ENCODE peak calls at places on chromosomes 3 and 15, in seven cellular contexts. One of them, this sample, is unnamed.

GRCh38 chr3:168801792-168802191 is 706.1 kb upstream of the GOLIM4 start:
- DNase-seq in neural progenitor cell: no peak
- DNase-seq in GM23248: peak
- DNase-seq in A549: no peak
- DNase-seq in IMR-90: peak
- DNase-seq in coronary artery: no peak
- DNase-seq in neuronal stem cell: no peak
- DNase-seq in this sample: peak

GRCh38 chr15:53209396-53210042 is 419.4 kb upstream of the ONECUT1 start:
- DNase-seq in neural progenitor cell: no peak
- DNase-seq in GM23248: no peak
- DNase-seq in A549: no peak
- DNase-seq in IMR-90: no peak
- DNase-seq in coronary artery: no peak
- DNase-seq in neuronal stem cell: no peak
- DNase-seq in this sample: no peak

GRCh38 chr3:50599115-50599715 is 12.4 kb downstream of the CISH start:
- DNase-seq in neural progenitor cell: no peak
- DNase-seq in GM23248: no peak
- DNase-seq in A549: no peak
- DNase-seq in IMR-90: no peak
- DNase-seq in coronary artery: no peak
- DNase-seq in neuronal stem cell: no peak
- DNase-seq in this sample: no peak

GRCh38 chr15:63369296-63369695 is 12.3 kb downstream of the CA12 start:
- DNase-seq in neural progenitor cell: no peak
- DNase-seq in GM23248: no peak
- DNase-seq in A549: no peak
- DNase-seq in IMR-90: no peak
- DNase-seq in coronary artery: no peak
- DNase-seq in neuronal stem cell: no peak
- DNase-seq in this sample: no peak

GRCh38 chr3:127173516-127174166 is 19.3 kb upstream of the PRR23E start:
- DNase-seq in neural progenitor cell: no peak
- DNase-seq in GM23248: no peak
- DNase-seq in A549: no peak
- DNase-seq in IMR-90: no peak
- DNase-seq in coronary artery: no peak
- DNase-seq in neuronal stem cell: no peak
- DNase-seq in this sample: no peak

GRCh38 chr15:67878647-67879293 is 38.9 kb upstream of the RNU6-1 start:
- DNase-seq in neural progenitor cell: no peak
- DNase-seq in GM23248: no peak
- DNase-seq in A549: no peak
- DNase-seq in IMR-90: no peak
- DNase-seq in coronary artery: no peak
- DNase-seq in neuronal stem cell: no peak
- DNase-seq in this sample: no peak

GRCh38 chr3:8307545-8308110 is 194.0 kb upstream of the LMCD1 start:
- DNase-seq in neural progenitor cell: no peak
- DNase-seq in GM23248: no peak
- DNase-seq in A549: no peak
- DNase-seq in IMR-90: no peak
- DNase-seq in coronary artery: no peak
- DNase-seq in neuronal stem cell: no peak
- DNase-seq in this sample: no peak

GRCh38 chr3:107512108-107512507 is 10.7 kb upstream of the BBX start:
- DNase-seq in neural progenitor cell: no peak
- DNase-seq in GM23248: peak
- DNase-seq in A549: no peak
- DNase-seq in IMR-90: no peak
- DNase-seq in coronary artery: no peak
- DNase-seq in neuronal stem cell: no peak
- DNase-seq in this sample: no peak

GRCh38 chr3:109644332-109644731 is 307.0 kb upstream of the DPPA4 start:
- DNase-seq in neural progenitor cell: no peak
- DNase-seq in GM23248: no peak
- DNase-seq in A549: no peak
- DNase-seq in IMR-90: no peak
- DNase-seq in coronary artery: no peak
- DNase-seq in neuronal stem cell: no peak
- DNase-seq in this sample: no peak

GRCh38 chr3:150255416-150255815 is 152.7 kb upstream of the TSC22D2 start:
- DNase-seq in neural progenitor cell: no peak
- DNase-seq in GM23248: no peak
- DNase-seq in A549: no peak
- DNase-seq in IMR-90: no peak
- DNase-seq in coronary artery: no peak
- DNase-seq in neuronal stem cell: no peak
- DNase-seq in this sample: no peak

GRCh38 chr3:23019596-23020300 is 183.4 kb upstream of the UBE2E2 start:
- DNase-seq in neural progenitor cell: no peak
- DNase-seq in GM23248: no peak
- DNase-seq in A549: no peak
- DNase-seq in IMR-90: no peak
- DNase-seq in coronary artery: no peak
- DNase-seq in neuronal stem cell: no peak
- DNase-seq in this sample: no peak

GRCh38 chr3:37736632-37737031 is 125.0 kb upstream of the CTDSPL start:
- DNase-seq in neural progenitor cell: no peak
- DNase-seq in GM23248: no peak
- DNase-seq in A549: no peak
- DNase-seq in IMR-90: no peak
- DNase-seq in coronary artery: no peak
- DNase-seq in neuronal stem cell: no peak
- DNase-seq in this sample: no peak

GRCh38 chr15:47708595-47708994 is 8.7 kb upstream of the SEMA6D start:
- DNase-seq in neural progenitor cell: no peak
- DNase-seq in GM23248: no peak
- DNase-seq in A549: no peak
- DNase-seq in IMR-90: no peak
- DNase-seq in coronary artery: no peak
- DNase-seq in neuronal stem cell: no peak
- DNase-seq in this sample: no peak

GRCh38 chr3:186141776-186142175 is 32.9 kb upstream of the ETV5 start:
- DNase-seq in neural progenitor cell: no peak
- DNase-seq in GM23248: no peak
- DNase-seq in A549: no peak
- DNase-seq in IMR-90: no peak
- DNase-seq in coronary artery: peak
- DNase-seq in neuronal stem cell: no peak
- DNase-seq in this sample: no peak

GRCh38 chr3:184738982-184739381 is 27.1 kb upstream of the MAGEF1 start:
- DNase-seq in neural progenitor cell: no peak
- DNase-seq in GM23248: no peak
- DNase-seq in A549: no peak
- DNase-seq in IMR-90: no peak
- DNase-seq in coronary artery: peak
- DNase-seq in neuronal stem cell: no peak
- DNase-seq in this sample: no peak

GRCh38 chr3:133136114-133137041 is 98.2 kb downstream of the TMEM108 start:
- DNase-seq in neural progenitor cell: no peak
- DNase-seq in GM23248: peak
- DNase-seq in A549: no peak
- DNase-seq in IMR-90: no peak
- DNase-seq in coronary artery: no peak
- DNase-seq in neuronal stem cell: no peak
- DNase-seq in this sample: no peak

GRCh38 chr3:196186661-196187573 is 24.3 kb downstream of the ZDHHC19 start:
- DNase-seq in neural progenitor cell: peak
- DNase-seq in GM23248: no peak
- DNase-seq in A549: no peak
- DNase-seq in IMR-90: peak
- DNase-seq in coronary artery: no peak
- DNase-seq in neuronal stem cell: peak
- DNase-seq in this sample: no peak

GRCh38 chr3:4899654-4900236 is 79.5 kb upstream of the BHLHE40 start:
- DNase-seq in neural progenitor cell: no peak
- DNase-seq in GM23248: no peak
- DNase-seq in A549: no peak
- DNase-seq in IMR-90: no peak
- DNase-seq in coronary artery: no peak
- DNase-seq in neuronal stem cell: no peak
- DNase-seq in this sample: no peak

GRCh38 chr3:124999897-125000296 is 55.9 kb downstream of the HEG1 start:
- DNase-seq in neural progenitor cell: no peak
- DNase-seq in GM23248: no peak
- DNase-seq in A549: no peak
- DNase-seq in IMR-90: no peak
- DNase-seq in coronary artery: no peak
- DNase-seq in neuronal stem cell: no peak
- DNase-seq in this sample: no peak
- H3K27ac ChIP-seq in neural progenitor cell: no peak
- H3K27ac ChIP-seq in GM23248: no peak
- H3K27ac ChIP-seq in A549: no peak
- H3K27ac ChIP-seq in IMR-90: no peak
- H3K27ac ChIP-seq in coronary artery: no peak
- H3K27ac ChIP-seq in neuronal stem cell: no peak
- H3K27ac ChIP-seq in this sample: no peak

DNA sequence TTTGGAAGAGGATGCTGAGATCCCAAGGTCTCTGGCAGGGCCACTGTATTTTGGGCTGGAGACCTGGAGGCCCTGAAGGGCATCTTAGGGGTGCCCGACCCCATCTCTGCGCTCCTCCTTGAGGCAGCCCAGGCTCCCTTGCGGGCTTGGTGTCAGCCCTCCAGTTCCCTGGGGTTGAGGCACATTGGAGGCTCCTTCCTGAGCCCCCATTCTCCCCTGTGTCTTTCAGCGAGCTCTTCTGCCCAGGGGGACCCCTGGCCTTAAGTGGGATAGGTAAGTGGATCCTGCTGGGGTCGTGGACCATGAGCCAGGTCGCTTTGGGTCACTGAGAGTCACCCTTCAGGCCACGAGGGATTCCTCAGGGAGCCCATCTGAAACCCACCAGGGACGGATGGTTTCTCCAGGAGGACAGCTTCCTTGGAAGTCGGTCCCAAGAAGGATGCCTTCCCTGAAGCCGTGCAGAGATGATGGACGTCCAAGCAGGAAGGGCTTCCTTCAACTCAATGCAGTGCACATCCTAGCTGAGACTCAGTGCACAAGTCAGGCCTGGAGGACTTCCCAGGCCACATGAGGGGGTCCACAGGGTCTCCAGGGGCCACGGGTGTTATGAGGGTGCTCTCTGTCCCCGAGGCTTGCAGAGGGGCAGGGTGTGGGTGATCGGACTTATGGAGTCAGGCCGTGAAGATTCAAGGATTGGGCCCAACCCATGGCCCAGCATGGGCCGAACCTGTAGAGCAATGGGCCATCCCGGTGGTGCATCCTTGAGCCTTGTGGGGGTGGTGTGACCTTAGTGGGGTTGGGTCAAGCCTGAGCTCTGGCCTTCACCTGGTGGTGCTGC is 224.3 kb downstream of the SNRPN start:
- DNase-seq in neural progenitor cell: no peak
- DNase-seq in GM23248: no peak
- DNase-seq in A549: no peak
- DNase-seq in IMR-90: no peak
- DNase-seq in coronary artery: no peak
- DNase-seq in neuronal stem cell: no peak
- DNase-seq in this sample: no peak
- H3K27ac ChIP-seq in neural progenitor cell: no peak
- H3K27ac ChIP-seq in GM23248: no peak
- H3K27ac ChIP-seq in A549: no peak
- H3K27ac ChIP-seq in IMR-90: no peak
- H3K27ac ChIP-seq in coronary artery: no peak
- H3K27ac ChIP-seq in neuronal stem cell: no peak
- H3K27ac ChIP-seq in this sample: no peak

DNA sequence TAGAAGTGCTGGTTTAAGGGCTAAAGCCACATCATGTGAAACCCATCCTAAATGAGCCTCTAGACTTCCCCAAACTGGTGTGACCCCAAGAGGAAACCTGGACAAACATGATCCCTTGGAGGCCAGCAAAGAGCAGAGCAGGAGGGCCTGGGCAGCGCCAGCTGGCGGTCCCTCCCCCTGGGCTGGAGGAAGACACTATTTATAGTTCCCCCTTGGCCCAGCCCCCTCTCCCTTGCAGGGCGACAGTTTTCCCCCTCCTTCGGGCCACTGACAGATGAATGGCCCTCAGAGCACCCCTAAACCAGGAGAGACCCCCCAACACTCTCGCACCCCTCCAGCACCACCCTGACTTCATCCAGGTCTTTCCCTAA is 2.9 kb downstream of the UCN2 start:
- DNase-seq in neural progenitor cell: no peak
- DNase-seq in GM23248: no peak
- DNase-seq in A549: no peak
- DNase-seq in IMR-90: no peak
- DNase-seq in coronary artery: no peak
- DNase-seq in neuronal stem cell: no peak
- DNase-seq in this sample: no peak
- H3K27ac ChIP-seq in neural progenitor cell: no peak
- H3K27ac ChIP-seq in GM23248: peak
- H3K27ac ChIP-seq in A549: no peak
- H3K27ac ChIP-seq in IMR-90: peak
- H3K27ac ChIP-seq in coronary artery: peak
- H3K27ac ChIP-seq in neuronal stem cell: peak
- H3K27ac ChIP-seq in this sample: no peak

GRCh38 chr3:28273837-28274236 is 32.4 kb downstream of the CMC1 start:
- DNase-seq in neural progenitor cell: no peak
- DNase-seq in GM23248: no peak
- DNase-seq in A549: no peak
- DNase-seq in IMR-90: no peak
- DNase-seq in coronary artery: no peak
- DNase-seq in neuronal stem cell: no peak
- DNase-seq in this sample: no peak

GRCh38 chr3:28268989-28269388 is 27.6 kb downstream of the CMC1 start:
- DNase-seq in neural progenitor cell: no peak
- DNase-seq in GM23248: no peak
- DNase-seq in A549: no peak
- DNase-seq in IMR-90: no peak
- DNase-seq in coronary artery: no peak
- DNase-seq in neuronal stem cell: no peak
- DNase-seq in this sample: no peak

DNA sequence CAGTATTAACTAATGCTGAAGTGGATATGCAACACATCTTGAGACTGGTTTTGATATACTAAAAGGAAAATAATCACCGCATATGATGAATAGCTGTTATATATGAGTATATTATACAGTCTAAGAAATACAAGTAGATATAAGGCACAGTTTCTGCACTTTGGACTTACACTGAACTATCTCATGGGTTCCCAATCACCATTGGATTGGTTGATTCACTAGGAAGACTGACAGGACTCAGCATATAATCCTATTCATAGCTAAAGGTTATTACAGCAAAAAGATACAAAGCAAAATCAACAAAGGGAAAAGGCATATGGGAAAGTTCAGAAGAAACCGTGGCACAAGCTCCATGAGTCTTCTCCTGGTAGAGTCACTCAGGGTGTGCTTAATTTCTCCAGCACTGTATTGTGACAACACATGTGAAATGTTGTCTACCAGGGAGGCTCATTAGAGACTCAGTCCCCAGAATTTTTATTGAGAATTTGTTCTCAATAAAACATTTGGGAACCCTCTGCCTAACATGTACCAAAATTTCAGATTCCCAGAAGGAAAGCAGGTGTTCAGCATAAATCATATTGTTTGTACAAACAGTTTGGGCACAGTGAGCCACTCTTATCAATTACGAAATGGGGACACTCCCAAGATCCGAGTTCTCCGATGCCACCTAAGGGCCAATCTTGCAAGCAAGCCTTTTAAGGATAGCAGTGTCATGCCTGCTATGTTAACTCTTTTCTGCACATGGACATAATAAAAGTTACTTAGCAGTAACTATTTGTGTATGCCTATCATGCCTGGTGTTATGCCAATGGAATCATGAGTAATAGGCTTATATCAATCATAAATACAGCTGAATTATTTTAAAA is 26.8 kb downstream of the CMC1 start:
- DNase-seq in neural progenitor cell: no peak
- DNase-seq in GM23248: no peak
- DNase-seq in A549: no peak
- DNase-seq in IMR-90: no peak
- DNase-seq in coronary artery: no peak
- DNase-seq in neuronal stem cell: no peak
- DNase-seq in this sample: no peak
- H3K27ac ChIP-seq in neural progenitor cell: no peak
- H3K27ac ChIP-seq in GM23248: no peak
- H3K27ac ChIP-seq in A549: no peak
- H3K27ac ChIP-seq in IMR-90: no peak
- H3K27ac ChIP-seq in coronary artery: no peak
- H3K27ac ChIP-seq in neuronal stem cell: no peak
- H3K27ac ChIP-seq in this sample: no peak

This sample was measured in epithelial cell of prostate.